ENCODE peak calls at places on chromosomes 4 and X, in seven cellular contexts. F is COR-L47, K is EL, D is hepatic stellate cell, V is lower lobe of right lung, L is KBM-7, A is pancreas. M is an unnamed sample.

GRCh38 chr4:74934016-74934821 is 1.3 kb downstream of the PARM1 start:
- DNase-seq in L (no peak), V (peak), F (peak), D (peak), K (peak), A (peak), M (no peak)

GRCh38 chrX:31551913-31552312 is 480.1 kb upstream of the FTHL17 start:
- DNase-seq in A (no peak), L (no peak), K (no peak), V (no peak), D (no peak), F (no peak), M (no peak)

GRCh38 chr4:172892300-172892699 is 276.3 kb upstream of the GALNT7 start:
- DNase-seq in D (no peak), K (peak), F (no peak), V (no peak), A (no peak), L (peak), M (peak)

GRCh38 chr4:42555828-42556227 is 101.1 kb downstream of the ATP8A1 start:
- DNase-seq in K (no peak), V (no peak), A (no peak), F (peak), L (no peak), D (no peak), M (no peak)

GRCh38 chr4:109214622-109215350 is 87.7 kb downstream of the COL25A1 start:
- DNase-seq in K (no peak), V (no peak), D (no peak), L (no peak), A (no peak), F (no peak), M (no peak)

GRCh38 chrX:13013353-13014110 is 30.9 kb downstream of the FAM9C start:
- DNase-seq in F (no peak), L (peak), A (no peak), D (no peak), K (no peak), V (no peak), M (peak)

GRCh38 chrX:123881330-123881729 is 21.5 kb downstream of the XIAP start:
- DNase-seq in D (no peak), K (no peak), F (no peak), A (no peak), L (no peak), V (no peak), M (no peak)

GRCh38 chr4:81198151-81198550 is 16.9 kb downstream of the PRKG2 start:
- DNase-seq in A (no peak), K (no peak), L (no peak), D (no peak), F (peak), V (peak), M (no peak)

GRCh38 chr4:77465271-77465670 is 140.3 kb upstream of the CXCL13 start:
- DNase-seq in D (no peak), V (no peak), K (peak), A (no peak), F (no peak), L (no peak), M (no peak)